ENCODE peak calls at places on chromosomes 3 and 15, in five cellular contexts. P, A, N, Y and W are unnamed samples.
A peak's percentile ranks its signal among the peaks of the same experiment; 100 is the strongest.

GRCh38 chr3:169657351-169658124 is 6.0 kb downstream of the MECOM start:
- DNase-seq in N (peak; percentile 5), P (no peak), Y (no peak), A (no peak), W (no peak)

GRCh38 chr3:37751967-37752660 is 109.6 kb upstream of the CTDSPL start:
- DNase-seq in P (no peak), A (no peak), N (no peak), Y (no peak), W (no peak)

GRCh38 chr3:130892759-130893239 is 1.1 kb upstream of the ATP2C1 start:
- DNase-seq in N (peak; percentile 76), P (peak; percentile 70), A (peak; percentile 22), Y (no peak), W (peak; percentile 19)

GRCh38 chr3:151067158-151067557 is 18.3 kb upstream of the MED12L start:
- DNase-seq in A (no peak), P (no peak), Y (no peak), N (peak; percentile 42), W (no peak)

GRCh38 chr3:184498986-184499606 is 62.5 kb upstream of the EPHB3 start:
- DNase-seq in Y (no peak), A (no peak), N (no peak), P (no peak), W (no peak)

GRCh38 chr15:89409993-89410767 is 75.6 kb upstream of the POLG start:
- DNase-seq in P (no peak), Y (no peak), N (no peak), A (no peak), W (no peak)

GRCh38 chr3:134464693-134465385 is 20.9 kb downstream of the ANAPC13 start:
- DNase-seq in Y (no peak), P (no peak), A (no peak), N (no peak), W (no peak)

GRCh38 chr3:87053548-87053947 is 62.6 kb upstream of the VGLL3 start:
- DNase-seq in Y (no peak), P (no peak), A (no peak), N (no peak), W (no peak)

GRCh38 chr15:36067483-36068274 is 511.7 kb upstream of the CDIN1 start:
- DNase-seq in Y (no peak), A (no peak), P (no peak), N (no peak), W (no peak)

DNA sequence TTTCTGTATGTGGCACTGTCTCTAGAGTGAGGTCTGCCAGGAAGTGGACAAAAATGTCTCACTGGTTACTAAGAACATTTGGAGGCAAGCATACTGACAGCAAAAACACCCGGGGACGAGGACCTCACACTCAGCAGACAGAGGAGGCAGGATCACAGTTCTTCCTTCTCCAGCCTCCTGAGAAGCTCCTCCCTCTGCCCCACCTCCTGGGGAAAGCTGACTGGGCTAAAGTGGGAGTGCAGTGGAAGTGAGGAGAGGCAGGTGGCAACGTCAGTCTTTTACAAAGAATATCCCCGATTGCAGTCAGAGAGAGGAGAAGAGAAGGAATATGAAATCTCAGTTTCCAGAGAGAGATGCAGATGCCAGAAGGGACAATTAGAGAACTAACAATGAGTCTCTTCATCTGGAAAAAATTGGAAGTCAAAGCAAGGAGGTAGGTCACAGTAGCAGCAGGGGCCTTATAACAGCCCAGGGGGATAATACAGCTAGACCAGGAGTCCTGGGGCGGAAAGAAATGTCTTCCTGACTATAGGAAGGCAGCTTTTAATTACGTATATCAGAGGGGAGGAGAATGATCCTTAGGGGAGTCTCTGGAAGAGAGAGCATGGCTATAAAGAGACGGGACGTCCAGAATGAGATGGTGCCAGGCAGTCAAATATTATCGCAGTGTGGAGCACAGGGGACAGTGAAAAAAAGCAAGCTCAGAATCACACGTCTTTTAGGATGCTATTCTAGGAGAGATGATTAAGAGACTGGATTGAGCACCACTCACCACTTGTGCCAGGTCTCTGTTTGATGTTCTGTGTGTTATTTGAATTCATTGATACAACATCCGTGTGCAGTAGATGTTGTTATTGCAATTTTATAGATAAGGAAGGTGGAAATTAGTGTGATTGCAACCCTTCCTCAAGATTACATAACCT is 47.2 kb downstream of the LEO1 start:
- DNase-seq in Y (no peak), A (no peak), N (no peak), P (no peak), W (no peak)
- TF ChIP-seq TAF1 in Y (no peak), A (no peak), N (no peak), P (no peak), W (no peak)

GRCh38 chr3:126551066-126551838 is 7.5 kb downstream of the C3orf22 start:
- DNase-seq in P (peak; percentile 23), A (no peak), Y (no peak), N (no peak), W (no peak)

GRCh38 chr3:126553284-126553811 is 5.4 kb downstream of the C3orf22 start:
- DNase-seq in A (no peak), Y (no peak), N (no peak), P (peak; percentile 5), W (no peak)

GRCh38 chr3:126550488-126551051 is 8.2 kb downstream of the C3orf22 start:
- DNase-seq in P (peak; percentile 54), Y (no peak), N (no peak), A (no peak), W (no peak)

GRCh38 chr3:126552688-126553283 is 5.9 kb downstream of the C3orf22 start:
- DNase-seq in N (no peak), Y (no peak), P (peak; percentile 40), A (no peak), W (no peak)

GRCh38 chr3:126551839-126552687 is 6.7 kb downstream of the C3orf22 start:
- DNase-seq in Y (no peak), A (no peak), P (peak; percentile 17), N (no peak), W (no peak)
- TF ChIP-seq TAF1 in Y (no peak), A (no peak), P (no peak), N (no peak), W (no peak)

GRCh38 chr3:120129718-120130117 is 35.5 kb upstream of the GSK3B start:
- DNase-seq in Y (no peak), N (no peak), P (no peak), A (no peak), W (no peak)
- TF ChIP-seq TAF1 in Y (no peak), N (no peak), P (no peak), A (no peak), W (no peak)

GRCh38 chr3:191331443-191331842 is 1.1 kb upstream of the UTS2B start:
- DNase-seq in A (no peak), P (no peak), N (no peak), Y (no peak), W (no peak)

GRCh38 chr3:191330309-191330712 is at the start of gene UTS2B:
- DNase-seq in N (peak; percentile 16), Y (no peak), P (no peak), A (no peak), W (no peak)

GRCh38 chr3:191336833-191337232 is 6.5 kb upstream of the UTS2B start:
- DNase-seq in A (no peak), P (no peak), N (no peak), Y (no peak), W (no peak)

GRCh38 chr3:191334359-191334893 is 4.1 kb upstream of the UTS2B start:
- DNase-seq in N (no peak), P (no peak), A (no peak), Y (no peak), W (no peak)

GRCh38 chr3:191333481-191333880 is 3.2 kb upstream of the UTS2B start:
- DNase-seq in P (no peak), N (no peak), Y (no peak), A (no peak), W (no peak)
- TF ChIP-seq TAF1 in P (no peak), N (no peak), Y (no peak), A (no peak), W (no peak)

DNA sequence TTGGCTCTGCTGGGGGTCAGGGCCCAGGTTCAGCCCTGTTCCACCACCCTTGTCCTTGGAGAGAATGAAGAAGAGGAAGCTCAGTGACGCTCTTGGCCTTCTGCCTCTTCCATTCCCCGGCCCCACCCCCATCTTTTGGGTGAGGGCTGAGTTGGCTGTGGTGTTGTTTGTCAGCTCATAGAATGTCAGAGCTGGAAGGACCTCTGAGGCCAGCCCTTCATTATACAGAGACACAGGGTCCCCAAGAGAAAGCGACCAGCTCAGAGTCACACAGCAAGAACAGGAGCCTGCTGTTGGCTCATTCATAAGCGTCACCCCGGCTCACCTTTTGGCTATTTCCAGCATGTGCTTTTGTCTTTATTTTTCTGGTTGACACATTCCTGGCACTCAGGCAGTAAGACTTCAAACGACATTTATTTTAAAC is 68.2 kb downstream of the AAGAB start:
- DNase-seq in A (no peak), Y (no peak), N (no peak), P (no peak), W (no peak)
- TF ChIP-seq TAF1 in A (no peak), Y (no peak), N (no peak), P (no peak), W (no peak)

DNA sequence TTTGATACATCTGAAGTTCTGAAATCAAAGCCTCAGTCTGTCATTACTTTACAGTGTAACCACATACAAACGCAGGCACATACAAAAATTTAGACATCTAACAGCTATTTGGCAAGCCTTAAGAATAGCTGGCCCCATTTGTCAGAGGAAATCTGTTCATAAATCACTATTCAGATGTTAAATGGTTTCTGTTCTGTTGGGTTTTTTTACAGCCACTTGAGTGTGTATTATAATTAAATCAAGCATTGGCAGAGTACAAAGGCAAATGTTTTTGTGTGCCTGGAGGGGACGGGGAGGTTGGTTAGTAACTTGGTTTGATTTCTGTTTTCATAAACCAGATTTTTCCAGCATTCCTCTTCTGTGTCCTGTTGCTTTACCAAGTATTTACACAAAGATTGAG is 24.1 kb downstream of the PIGB start:
- DNase-seq in P (peak; percentile 74), N (no peak), Y (no peak), A (no peak), W (no peak)
- TF ChIP-seq TAF1 in P (no peak), N (no peak), Y (no peak), A (no peak), W (no peak)

DNA sequence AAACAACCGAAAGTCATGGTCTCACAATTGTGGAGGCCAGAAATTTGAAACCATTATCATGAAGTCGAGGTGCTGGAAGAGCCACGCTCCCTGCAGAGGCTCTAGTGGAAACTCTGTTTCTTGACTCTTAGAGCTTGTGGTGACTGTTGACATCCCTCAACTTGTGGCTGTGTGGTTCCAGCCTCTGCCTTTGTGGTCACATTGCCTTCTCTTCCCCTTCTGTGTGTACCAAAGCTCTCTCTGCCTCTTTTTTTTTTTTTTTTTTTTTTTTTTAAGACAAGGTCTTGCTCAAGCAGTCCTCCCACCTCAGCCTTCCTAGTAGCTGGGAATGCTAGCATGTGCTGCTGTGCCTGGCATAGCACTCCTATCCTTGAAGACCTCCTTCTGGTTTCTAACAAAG is 48.7 kb upstream of the CRTC3 start:
- DNase-seq in P (no peak), Y (no peak), A (no peak), N (no peak), W (no peak)
- TF ChIP-seq TAF1 in P (no peak), Y (no peak), A (no peak), N (no peak), W (no peak)

GRCh38 chr3:163626753-163627152 is 1451.5 kb downstream of the SI start:
- DNase-seq in P (no peak), A (no peak), N (no peak), Y (no peak), W (no peak)

GRCh38 chr3:163622384-163622783 is 1455.9 kb downstream of the SI start:
- DNase-seq in Y (peak; percentile 10), A (no peak), N (peak; percentile 43), P (peak; percentile 12), W (no peak)
- TF ChIP-seq TAF1 in Y (no peak), A (no peak), N (no peak), P (no peak), W (no peak)